ENCODE peak calls at places on chromosomes 16 and 17, in five cellular contexts. S is GM23248, Y is left lung, W is DND-41, H is pancreas. Z is an unnamed sample. For H3K36me3, the result is how much of the 10 kb centered on the place peaks cover.

GRCh38 chr17:58324409-58325288 is 3.9 kb downstream of the TSPOAP1 start:
- DNase-seq in S (peak), Y (peak), W (peak), H (peak), Z (no peak)

GRCh38 chr17:18315498-18316360 is 636 bp downstream of the SMCR8 start:
- DNase-seq in S (no peak), Y (peak), W (peak), H (no peak), Z (peak)

GRCh38 chr16:30896203-30896889 is at the start of gene CTF1:
- DNase-seq in S (peak), Y (peak), W (no peak), H (peak), Z (no peak)

GRCh38 chr16:72312862-72313261 is 140.9 kb upstream of the PMFBP1 start:
- DNase-seq in S (peak), Y (no peak), W (no peak), H (no peak), Z (no peak)

GRCh38 chr17:72258711-72259110 is 137.9 kb downstream of the SOX9 start:
- DNase-seq in S (no peak), Y (no peak), W (no peak), H (no peak), Z (no peak)

GRCh38 chr16:54987081-54987480 is 56.4 kb downstream of the IRX5 start:
- DNase-seq in S (no peak), Y (no peak), W (no peak), H (no peak), Z (no peak)

GRCh38 chr16:68445458-68445857 is 2.9 kb downstream of the SMPD3 start:
- DNase-seq in S (peak), Y (no peak), W (peak), H (peak), Z (no peak)

GRCh38 chr17:12990041-12990808 is 27.6 kb downstream of the ELAC2 start:
- DNase-seq in S (no peak), Y (no peak), W (no peak), H (no peak), Z (no peak)

GRCh38 chr16:67278773-67279295 is 498 bp upstream of the PLEKHG4 start:
- DNase-seq in S (peak), Y (no peak), W (no peak), H (no peak), Z (peak)

GRCh38 chr16:72066747-72067146 is 3.7 kb downstream of the HPR start:
- DNase-seq in S (peak), Y (no peak), W (no peak), H (peak), Z (no peak)

GRCh38 chr17:82927661-82928601 is 88.1 kb upstream of the ZNF750 start:
- DNase-seq in S (no peak), Y (peak), W (no peak), H (no peak), Z (no peak)

GRCh38 chr16:50002190-50002589 is 22.8 kb upstream of the CNEP1R1 start:
- DNase-seq in S (no peak), Y (no peak), W (no peak), H (no peak), Z (no peak)

GRCh38 chr17:31511583-31511982 is 120.1 kb downstream of the RAB11FIP4 start:
- DNase-seq in S (no peak), Y (peak), W (no peak), H (no peak), Z (no peak)

GRCh38 chr17:40122944-40123810 is 1.4 kb downstream of the MSL1 start:
- DNase-seq in S (peak), Y (peak), W (peak), H (peak), Z (no peak)

GRCh38 chr16:77816293-77816692 is 27.9 kb downstream of the VAT1L start:
- DNase-seq in S (peak), Y (no peak), W (no peak), H (peak), Z (no peak)

GRCh38 chr17:62381561-62381960 is 1.2 kb downstream of the EFCAB3 start:
- DNase-seq in S (no peak), Y (peak), W (no peak), H (no peak), Z (no peak)

GRCh38 chr16:272633-273546 is 2.9 kb downstream of the RGS11 start:
- DNase-seq in S (no peak), Y (no peak), W (no peak), H (peak), Z (no peak)

GRCh38 chr16:87326151-87326571 is 9.0 kb upstream of the C16orf95 start:
- DNase-seq in S (peak), Y (no peak), W (no peak), H (no peak), Z (no peak)

GRCh38 chr16:86069736-86070298 is 170.9 kb downstream of the IRF8 start:
- DNase-seq in S (no peak), Y (no peak), W (no peak), H (no peak), Z (no peak)

GRCh38 chr17:50831430-50832064 is 3.8 kb upstream of the WFIKKN2 start:
- DNase-seq in S (no peak), Y (no peak), W (no peak), H (no peak), Z (no peak)

GRCh38 chr16:12208341-12209035 is 232.0 kb downstream of the SNX29 start:
- DNase-seq in S (peak), Y (no peak), W (no peak), H (no peak), Z (no peak)

GRCh38 chr16:88805887-88806393 is 2.4 kb downstream of the CDT1 start:
- DNase-seq in S (no peak), Y (no peak), W (no peak), H (no peak), Z (no peak)

GRCh38 chr17:6507535-6507934 is 48.8 kb downstream of the PITPNM3 start:
- DNase-seq in S (peak), Y (no peak), W (no peak), H (no peak), Z (no peak)

GRCh38 chr16:61295311-61295710 is 740.9 kb downstream of the CDH8 start:
- DNase-seq in S (peak), Y (no peak), W (no peak), H (no peak), Z (no peak)

GRCh38 chr17:8729860-8730259 is 14.8 kb downstream of the CCDC42 start:
- DNase-seq in S (no peak), Y (no peak), W (no peak), H (no peak), Z (no peak)

GRCh38 chr17:8123695-8124349 is at the start of gene HES7:
- DNase-seq in S (peak), Y (peak), W (no peak), H (peak), Z (no peak)

GRCh38 chr16:48353565-48354163 is 31.5 kb downstream of the SIAH1 start:
- DNase-seq in S (peak), Y (no peak), W (peak), H (peak), Z (peak)

GRCh38 chr17:44253021-44253420 is 14.9 kb downstream of the SLC4A1 start:
- DNase-seq in S (no peak), Y (no peak), W (no peak), H (no peak), Z (no peak)

GRCh38 chr17:77206557-77206956 is 65.8 kb downstream of the SEC14L1 start:
- DNase-seq in S (peak), Y (no peak), W (no peak), H (no peak), Z (no peak)
- H3K36me3 ChIP-seq in S (under half), Y (under half), W (half or more), H (under half), Z (under half)

GRCh38 chr17:41771389-41772206 is 14.9 kb downstream of the JUP start:
- DNase-seq in S (no peak), Y (peak), W (no peak), H (no peak), Z (no peak)

GRCh38 chr17:41772586-41773189 is 13.8 kb downstream of the JUP start:
- DNase-seq in S (no peak), Y (peak), W (no peak), H (no peak), Z (no peak)

GRCh38 chr17:41773731-41774193 is 12.7 kb downstream of the JUP start:
- DNase-seq in S (no peak), Y (no peak), W (no peak), H (no peak), Z (no peak)

GRCh38 chr17:41773190-41773588 is 13.3 kb downstream of the JUP start:
- DNase-seq in S (peak), Y (peak), W (no peak), H (peak), Z (no peak)

GRCh38 chr17:41772218-41772585 is 14.3 kb downstream of the JUP start:
- DNase-seq in S (no peak), Y (peak), W (no peak), H (peak), Z (no peak)
- H3K27ac ChIP-seq in S (no peak), Y (peak), W (no peak), H (peak), Z (no peak)

GRCh38 chr17:80478487-80479245 is 2.3 kb upstream of the NPTX1 start:
- DNase-seq in S (peak), Y (no peak), W (no peak), H (no peak), Z (no peak)
- H3K4me3 ChIP-seq in S (peak), Y (peak), W (no peak), H (no peak), Z (no peak)

GRCh38 chr17:17154981-17155380 is 51.2 kb downstream of the PLD6 start:
- DNase-seq in S (no peak), Y (peak), W (no peak), H (no peak), Z (no peak)

GRCh38 chr17:17154556-17154955 is 51.6 kb downstream of the PLD6 start:
- DNase-seq in S (no peak), Y (peak), W (no peak), H (no peak), Z (no peak)

GRCh38 chr17:17153071-17153470 is 53.1 kb downstream of the PLD6 start:
- DNase-seq in S (no peak), Y (peak), W (no peak), H (no peak), Z (no peak)

GRCh38 chr17:17152385-17152784 is 53.7 kb downstream of the PLD6 start:
- DNase-seq in S (peak), Y (no peak), W (no peak), H (no peak), Z (no peak)

GRCh38 chr17:17153709-17154108 is 52.4 kb downstream of the PLD6 start:
- DNase-seq in S (no peak), Y (peak), W (no peak), H (no peak), Z (no peak)
- H3K36me3 ChIP-seq in S (under half), Y (under half), W (half or more), H (under half), Z (under half)

DNA sequence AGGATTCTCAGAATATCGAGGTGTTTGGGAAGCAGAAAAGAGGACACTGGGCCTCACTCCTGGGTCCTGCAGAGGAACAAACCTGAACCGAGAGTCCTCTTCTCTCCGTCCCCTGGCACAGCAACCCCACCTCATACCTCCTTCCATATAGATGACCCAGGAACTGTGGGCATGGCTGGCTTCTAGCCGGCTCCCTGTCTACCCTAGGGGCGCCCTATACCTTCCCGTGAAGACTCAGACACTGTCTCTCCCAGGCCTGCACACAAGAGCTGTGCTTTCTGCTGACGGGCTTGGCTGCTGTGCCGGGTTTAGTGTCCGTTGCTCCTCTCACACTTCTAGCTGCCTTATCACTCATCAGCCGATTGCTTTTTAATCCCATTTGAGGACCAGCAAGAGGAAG is 46.5 kb upstream of the CRISPLD2 start:
- DNase-seq in S (no peak), Y (no peak), W (no peak), H (no peak), Z (no peak)
- H3K27ac ChIP-seq in S (no peak), Y (no peak), W (no peak), H (no peak), Z (no peak)

GRCh38 chr17:81309140-81309858 is 14.2 kb upstream of the SLC38A10 start:
- DNase-seq in S (peak), Y (peak), W (no peak), H (peak), Z (peak)
- H3K4me3 ChIP-seq in S (peak), Y (peak), W (no peak), H (no peak), Z (no peak)

GRCh38 chr16:4346205-4346781 is 4.8 kb downstream of the PAM16 start:
- DNase-seq in S (no peak), Y (no peak), W (no peak), H (no peak), Z (no peak)

GRCh38 chr16:4342866-4343744 is 8.0 kb downstream of the PAM16 start:
- DNase-seq in S (no peak), Y (no peak), W (no peak), H (no peak), Z (no peak)

GRCh38 chr16:4347010-4347409 is 4.1 kb downstream of the PAM16 start:
- DNase-seq in S (peak), Y (no peak), W (no peak), H (no peak), Z (no peak)

GRCh38 chr16:4345439-4346204 is 5.5 kb downstream of the PAM16 start:
- DNase-seq in S (no peak), Y (no peak), W (no peak), H (no peak), Z (no peak)

GRCh38 chr16:4344659-4345438 is 6.3 kb downstream of the PAM16 start:
- DNase-seq in S (peak), Y (no peak), W (no peak), H (peak), Z (no peak)
- H3K36me3 ChIP-seq in S (under half), Y (under half), W (under half), H (under half), Z (under half)

GRCh38 chr16:80024443-80024842 is 423.9 kb upstream of the MAF start:
- DNase-seq in S (no peak), Y (no peak), W (no peak), H (no peak), Z (no peak)
- H3K27ac ChIP-seq in S (no peak), Y (no peak), W (no peak), H (no peak), Z (no peak)

Z was measured in CD8-positive, alpha-beta T cell.